ENCODE peak calls at places on chromosome 15, in nine cellular contexts. P, O, X, F, A, M, D, L and R are unnamed samples.

GRCh38 chr15:82630033-82630432 is 17.1 kb downstream of the CPEB1 start:
- DNase-seq in P (no peak), L (no peak), F (no peak), O (no peak), X (no peak), A (no peak), D (no peak), M (no peak), R (no peak)

GRCh38 chr15:95410757-95411156 is 919.7 kb upstream of the NR2F2 start:
- DNase-seq in F (no peak), P (no peak), O (no peak), X (no peak), A (no peak), L (no peak), M (no peak), D (no peak), R (no peak)

GRCh38 chr15:42194502-42194901 is 13.6 kb downstream of the VPS39 start:
- DNase-seq in L (no peak), A (peak; percentile 15), F (no peak), P (no peak), M (no peak), D (peak; percentile 60), O (peak; percentile 82), X (no peak), R (no peak)

GRCh38 chr15:74461847-74462511 is 1.0 kb upstream of the UBL7 start:
- DNase-seq in D (no peak), L (no peak), M (no peak), F (no peak), A (no peak), O (peak; percentile 11), X (no peak), P (no peak), R (peak; percentile 12)

GRCh38 chr15:89670985-89671560 is 8.1 kb downstream of the PLIN1 start:
- DNase-seq in A (no peak), D (no peak), X (no peak), P (no peak), M (no peak), F (no peak), O (no peak), L (no peak), R (no peak)

GRCh38 chr15:68986292-68986691 is 28.2 kb upstream of the NOX5 start:
- DNase-seq in A (no peak), X (no peak), D (no peak), M (no peak), O (no peak), L (no peak), F (no peak), P (no peak), R (no peak)

GRCh38 chr15:34318277-34319079 is 19.1 kb downstream of the SLC12A6 start:
- DNase-seq in M (peak; percentile 23), A (peak; percentile 80), P (peak; percentile 17), X (peak; percentile 67), O (peak; percentile 69), F (no peak), L (peak; percentile 29), D (peak; percentile 32), R (peak; percentile 47)

GRCh38 chr15:89115547-89115946 is 27.3 kb downstream of the ABHD2 start:
- DNase-seq in D (no peak), O (no peak), M (peak; percentile 32), F (no peak), A (peak; percentile 74), X (peak; percentile 87), P (peak; percentile 91), L (no peak), R (peak; percentile 51)

GRCh38 chr15:33019354-33019981 is 175.0 kb downstream of the FMN1 start:
- DNase-seq in L (no peak), A (no peak), F (no peak), X (no peak), M (no peak), O (no peak), P (no peak), D (no peak), R (no peak)

GRCh38 chr15:73753250-73754130 is at the start of gene INSYN1:
- DNase-seq in P (no peak), O (no peak), X (peak; percentile 47), F (peak; percentile 33), M (no peak), D (no peak), L (peak; percentile 70), A (peak; percentile 16), R (no peak)

GRCh38 chr15:75836953-75837321 is 6.3 kb upstream of the UBE2Q2 start:
- DNase-seq in P (no peak), A (no peak), O (peak; percentile 80), F (no peak), D (peak; percentile 46), M (no peak), L (no peak), X (no peak), R (no peak)

GRCh38 chr15:84824260-84824690 is 7.1 kb downstream of the ALPK3 start:
- DNase-seq in X (no peak), F (no peak), M (no peak), O (no peak), D (peak; percentile 20), P (no peak), L (peak; percentile 73), A (peak; percentile 47), R (no peak)

GRCh38 chr15:66905954-66906353 is 159.4 kb upstream of the SMAD3 start:
- DNase-seq in P (no peak), D (no peak), X (no peak), O (no peak), F (no peak), A (no peak), L (no peak), M (no peak), R (no peak)

GRCh38 chr15:73951044-73951561 is 24.8 kb downstream of the LOXL1 start:
- DNase-seq in L (peak; percentile 95), D (peak; percentile 93), A (peak; percentile 85), M (peak; percentile 71), X (peak; percentile 86), O (peak; percentile 93), F (peak; percentile 88), P (peak; percentile 38), R (peak; percentile 54)

GRCh38 chr15:60973637-60974415 is 255.3 kb downstream of the RORA start:
- DNase-seq in X (no peak), P (no peak), M (no peak), D (no peak), F (no peak), L (no peak), A (no peak), O (peak; percentile 94), R (no peak)

GRCh38 chr15:22224241-22224671 is 143.9 kb downstream of the OR4M2 start:
- DNase-seq in D (no peak), O (no peak), X (no peak), A (no peak), F (no peak), M (peak; percentile 50), P (no peak), L (no peak), R (no peak)

GRCh38 chr15:91852741-91853500 is 587 bp upstream of the SLCO3A1 start:
- DNase-seq in M (peak; percentile 86), L (peak; percentile 83), P (peak; percentile 41), D (peak; percentile 36), X (peak; percentile 76), A (peak; percentile 79), F (peak; percentile 59), O (peak; percentile 73), R (peak; percentile 27)

GRCh38 chr15:84969257-84969656 is 12.4 kb upstream of the PDE8A start:
- DNase-seq in D (no peak), P (no peak), X (no peak), M (no peak), F (no peak), A (no peak), O (no peak), L (no peak), R (no peak)

GRCh38 chr15:53979051-53979788 is 979 bp downstream of the UNC13C start:
- DNase-seq in F (no peak), O (no peak), X (no peak), L (no peak), A (no peak), P (no peak), M (no peak), D (no peak), R (no peak)